ENCODE peak calls at places on chromosomes 4 and X, in nine cellular contexts. F is omental fat pad; J is right cardiac atrium; B is Panc1; K is stimulated activated naive B cell treated with anti-CD40 and anti-IgM and Interleukin-4, amounts not matched to agents 10 μg/mL and 1 μg/mL and 100 μg/mL, for 72 hours; D is heart right ventricle; T is activated CD8-positive, alpha-beta T cell treated with anti-CD3 and anti-CD28 coated beads for 36 hours; A is DND-41; L is pancreas. W is an unnamed sample.

GRCh38 chrX:1072637-1073377 is 139.6 kb downstream of the CRLF2 start:
- ATAC-seq in F (no peak), J (no peak), B (peak; percentile 51), K (peak; percentile 31), D (no peak), T (peak; percentile 30), A (no peak), L (no peak), W (no peak)

GRCh38 chrX:56745019-56745418 is 16.0 kb downstream of the NBDY start:
- ATAC-seq in F (peak; percentile 77), J (peak; percentile 48), B (no peak), K (no peak), D (no peak), T (peak; percentile 58), A (no peak), L (no peak), W (peak; percentile 80)

GRCh38 chrX:2587146-2587545 is 86.4 kb upstream of the DHRSX start:
- ATAC-seq in F (no peak), J (no peak), B (no peak), K (no peak), D (no peak), T (no peak), A (no peak), L (no peak), W (no peak)

GRCh38 chr4:127210877-127211276 is 421.9 kb upstream of the INTU start:
- ATAC-seq in F (peak; percentile 93), J (peak; percentile 48), B (no peak), K (no peak), D (peak; percentile 64), T (no peak), A (no peak), L (no peak), W (no peak)

GRCh38 chrX:129980540-129981206 is 1.8 kb upstream of the BCORL1 start:
- ATAC-seq in F (peak; percentile 63), J (peak; percentile 55), B (peak; percentile 52), K (no peak), D (peak; percentile 20), T (no peak), A (no peak), L (peak; percentile 28), W (peak; percentile 35)

GRCh38 chrX:51891821-51892551 is 1.4 kb upstream of the MAGED1 start:
- ATAC-seq in F (no peak), J (peak; percentile 18), B (no peak), K (peak; percentile 33), D (peak; percentile 3), T (no peak), A (no peak), L (peak; percentile 3), W (peak; percentile 60)

GRCh38 chrX:19790829-19791228 is 96.6 kb downstream of the SH3KBP1 start:
- ATAC-seq in F (no peak), J (no peak), B (no peak), K (peak; percentile 26), D (no peak), T (no peak), A (no peak), L (no peak), W (no peak)

GRCh38 chr4:168717852-168718251 is 221.0 kb downstream of the PALLD start:
- ATAC-seq in F (no peak), J (peak; percentile 93), B (no peak), K (no peak), D (peak; percentile 87), T (no peak), A (no peak), L (no peak), W (peak; percentile 88)

GRCh38 chr4:151417766-151418376 is 8.9 kb downstream of the FHIP1A start:
- ATAC-seq in F (no peak), J (no peak), B (no peak), K (no peak), D (no peak), T (no peak), A (no peak), L (peak; percentile 76), W (no peak)

GRCh38 chr4:84494518-84494917 is 4.6 kb downstream of the NKX6-1 start:
- ATAC-seq in F (no peak), J (no peak), B (no peak), K (no peak), D (no peak), T (no peak), A (no peak), L (no peak), W (no peak)

GRCh38 chr4:153428816-153429592 is 37.2 kb upstream of the TMEM131L start:
- ATAC-seq in F (no peak), J (no peak), B (no peak), K (no peak), D (peak; percentile 52), T (no peak), A (peak; percentile 49), L (no peak), W (peak; percentile 55)

GRCh38 chr4:101205878-101206277 is 141.4 kb downstream of the PPP3CA start:
- ATAC-seq in F (no peak), J (no peak), B (no peak), K (peak; percentile 100), D (peak; percentile 31), T (peak; percentile 99), A (peak; percentile 99), L (peak; percentile 49), W (no peak)

GRCh38 chrX:103932133-103932532 is 30.3 kb upstream of the TMSB15B start:
- ATAC-seq in F (no peak), J (no peak), B (no peak), K (peak; percentile 46), D (no peak), T (no peak), A (no peak), L (no peak), W (no peak)

GRCh38 chrX:154056739-154057367 is 37.2 kb upstream of the IRAK1 start:
- ATAC-seq in F (no peak), J (no peak), B (no peak), K (no peak), D (no peak), T (no peak), A (no peak), L (peak; percentile 76), W (peak; percentile 68)

GRCh38 chr4:130077275-130077674 is 981.3 kb downstream of the C4orf33 start:
- ATAC-seq in F (no peak), J (no peak), B (no peak), K (no peak), D (no peak), T (no peak), A (no peak), L (no peak), W (no peak)